ENCODE peak calls at places on chromosomes 7 and 10, in five cellular contexts. I, R, H, O and L are unnamed samples.

GRCh38 chr7:1845536-1846311 is 175.6 kb downstream of the ELFN1 start:
- DNase-seq in I (no peak), R (no peak), H (no peak), O (no peak), L (no peak)

GRCh38 chr7:136069840-136070529 is 92.8 kb upstream of the MTPN start:
- DNase-seq in I (no peak), R (no peak), H (no peak), O (no peak), L (no peak)

GRCh38 chr7:128164061-128164954 is 76.8 kb upstream of the LEP start:
- DNase-seq in I (no peak), R (peak), H (peak), O (peak), L (no peak)

GRCh38 chr7:101099969-101100781 is 14.9 kb downstream of the TRIM56 start:
- DNase-seq in I (peak), R (peak), H (peak), O (peak), L (peak)

GRCh38 chr7:134611611-134612151 is 35.0 kb upstream of the BPGM start:
- DNase-seq in I (no peak), R (no peak), H (no peak), O (no peak), L (no peak)

GRCh38 chr10:72245949-72246525 is 27.7 kb upstream of the DDIT4 start:
- DNase-seq in I (no peak), R (peak), H (no peak), O (no peak), L (no peak)

GRCh38 chr7:129877146-129877792 is 75.5 kb downstream of the UBE2H start:
- DNase-seq in I (peak), R (peak), H (peak), O (no peak), L (no peak)

GRCh38 chr7:110534241-110534931 is 556.5 kb upstream of the LRRN3 start:
- DNase-seq in I (no peak), R (no peak), H (peak), O (no peak), L (no peak)

GRCh38 chr7:155007947-155008346 is 5.0 kb upstream of the PAXIP1 start:
- DNase-seq in I (no peak), R (peak), H (no peak), O (no peak), L (no peak)

GRCh38 chr10:125160856-125161569 is 650 bp upstream of the CTBP2 start:
- DNase-seq in I (peak), R (peak), H (peak), O (peak), L (peak)

GRCh38 chr7:93757421-93757820 is 133.1 kb downstream of the TFPI2 start:
- DNase-seq in I (no peak), R (peak), H (peak), O (peak), L (no peak)

GRCh38 chr7:27699751-27700150 is 37.1 kb upstream of the HIBADH start:
- DNase-seq in I (no peak), R (no peak), H (no peak), O (no peak), L (no peak)

GRCh38 chr7:97107192-97107800 is 10.2 kb upstream of the SDHAF3 start:
- DNase-seq in I (no peak), R (peak), H (peak), O (no peak), L (no peak)

GRCh38 chr7:102819151-102819550 is 70.4 kb downstream of the FAM185A start:
- DNase-seq in I (no peak), R (peak), H (no peak), O (no peak), L (no peak)

GRCh38 chr10:121754667-121755066 is 156.4 kb upstream of the FGFR2 start:
- DNase-seq in I (no peak), R (no peak), H (peak), O (no peak), L (no peak)

GRCh38 chr7:79091661-79092060 is 361.8 kb downstream of the MAGI2 start:
- DNase-seq in I (no peak), R (peak), H (no peak), O (no peak), L (no peak)

GRCh38 chr7:22094413-22095304 is 149.0 kb upstream of the CDCA7L start:
- DNase-seq in I (no peak), R (no peak), H (no peak), O (no peak), L (no peak)

GRCh38 chr7:130297628-130298027 is 4.7 kb downstream of the CPA4 start:
- DNase-seq in I (no peak), R (no peak), H (no peak), O (no peak), L (no peak)

GRCh38 chr7:84981038-84981601 is 205.7 kb downstream of the SEMA3D start:
- DNase-seq in I (no peak), R (no peak), H (peak), O (no peak), L (no peak)

GRCh38 chr7:135367114-135367513 is 133.5 kb downstream of the STRA8 start:
- DNase-seq in I (no peak), R (no peak), H (no peak), O (no peak), L (no peak)

GRCh38 chr10:51100221-51100620 is 25.9 kb downstream of the PRKG1 start:
- DNase-seq in I (no peak), R (peak), H (no peak), O (no peak), L (no peak)

GRCh38 chr10:96670786-96671185 is 49.5 kb downstream of the PIK3AP1 start:
- DNase-seq in I (no peak), R (no peak), H (no peak), O (no peak), L (no peak)

GRCh38 chr10:77249901-77250459 is 387.6 kb downstream of the KCNMA1 start:
- DNase-seq in I (no peak), R (no peak), H (no peak), O (no peak), L (no peak)

GRCh38 chr10:84296071-84296981 is 32.1 kb upstream of the CCSER2 start:
- DNase-seq in I (no peak), R (peak), H (no peak), O (peak), L (peak)

GRCh38 chr7:100566018-100566531 is 7.6 kb downstream of the SAP25 start:
- DNase-seq in I (no peak), R (no peak), H (no peak), O (no peak), L (no peak)

GRCh38 chr7:124152859-124153692 is 120.2 kb upstream of the TMEM229A start:
- DNase-seq in I (no peak), R (peak), H (peak), O (peak), L (no peak)

GRCh38 chr7:34153680-34154270 is 248.4 kb downstream of the BMPER start:
- DNase-seq in I (no peak), R (no peak), H (peak), O (no peak), L (no peak)

GRCh38 chr10:60508831-60509230 is 119.2 kb upstream of the ANK3 start:
- DNase-seq in I (no peak), R (no peak), H (no peak), O (no peak), L (no peak)

GRCh38 chr7:157584420-157584819 is 247.6 kb downstream of the DNAJB6 start:
- DNase-seq in I (no peak), R (no peak), H (no peak), O (no peak), L (no peak)

GRCh38 chr10:2897619-2898508 is 169.5 kb upstream of the PFKP start:
- DNase-seq in I (no peak), R (no peak), H (no peak), O (no peak), L (no peak)

GRCh38 chr10:1424648-1425047 is 312.7 kb downstream of the ADARB2 start:
- DNase-seq in I (no peak), R (no peak), H (no peak), O (no peak), L (no peak)

GRCh38 chr7:138961159-138961558 is 20.0 kb downstream of the KIAA1549 start:
- DNase-seq in I (no peak), R (peak), H (no peak), O (no peak), L (no peak)

GRCh38 chr10:35770817-35771355 is 128.8 kb upstream of the FZD8 start:
- DNase-seq in I (no peak), R (no peak), H (no peak), O (no peak), L (no peak)

GRCh38 chr10:110664483-110665420 is 20.6 kb downstream of the RBM20 start:
- DNase-seq in I (peak), R (peak), H (peak), O (peak), L (no peak)

GRCh38 chr7:78576196-78576595 is 777.6 kb downstream of the PHTF2 start:
- DNase-seq in I (no peak), R (peak), H (no peak), O (no peak), L (no peak)

GRCh38 chr10:63866075-63866746 is 345.0 kb downstream of the REEP3 start:
- DNase-seq in I (no peak), R (peak), H (peak), O (peak), L (peak)
- H3K4me3 ChIP-seq in I (no peak), R (no peak), H (no peak), O (peak), L (no peak)

GRCh38 chr7:20430664-20431063 is 100.0 kb downstream of the ITGB8 start:
- DNase-seq in I (no peak), R (no peak), H (no peak), O (no peak), L (no peak)
- H3K4me3 ChIP-seq in I (no peak), R (no peak), H (no peak), O (no peak), L (no peak)

DNA sequence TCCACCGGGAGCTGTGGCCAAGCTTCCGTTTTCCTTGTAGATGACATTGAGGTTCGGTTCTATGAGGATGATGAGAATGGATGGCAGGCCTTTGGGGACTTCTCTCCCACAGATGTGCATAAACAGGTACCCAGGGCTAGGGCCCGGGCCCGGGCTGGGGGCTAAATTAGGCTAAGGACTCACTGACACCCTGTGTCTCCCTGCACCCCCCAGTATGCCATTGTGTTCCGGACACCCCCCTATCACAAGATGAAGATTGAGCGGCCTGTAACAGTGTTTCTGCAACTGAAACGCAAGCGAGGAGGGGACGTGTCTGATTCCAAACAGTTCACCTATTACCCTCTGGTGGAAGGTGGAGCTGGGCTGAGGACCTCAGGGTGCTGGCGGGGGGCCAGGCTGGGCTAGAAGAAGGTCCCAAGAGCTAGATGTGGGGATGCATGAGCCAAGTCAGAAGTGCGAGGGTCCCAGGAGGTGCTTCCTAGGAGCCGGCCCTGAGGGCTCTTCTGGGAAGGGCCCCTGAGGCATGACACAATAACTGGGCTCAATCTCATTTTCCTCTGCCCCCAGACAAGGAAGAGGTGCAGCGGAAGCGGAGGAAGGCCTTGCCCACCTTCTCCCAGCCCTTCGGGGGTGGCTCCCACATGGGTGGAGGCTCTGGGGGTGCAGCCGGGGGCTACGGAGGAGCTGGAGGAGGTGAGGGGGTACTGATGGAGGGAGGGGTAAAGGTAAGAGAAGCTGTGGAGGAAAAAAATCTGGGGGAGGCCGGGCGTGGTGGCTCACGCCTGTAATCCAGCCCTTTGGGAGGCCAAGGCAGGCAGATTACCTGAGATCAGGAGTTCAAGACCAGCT is 2.9 kb downstream of the NFKB2 start:
- DNase-seq in I (no peak), R (no peak), H (no peak), O (no peak), L (no peak)
- H3K4me3 ChIP-seq in I (no peak), R (no peak), H (no peak), O (no peak), L (no peak)

GRCh38 chr7:121513105-121513504 is 117.0 kb upstream of the FAM3C start:
- DNase-seq in I (no peak), R (no peak), H (no peak), O (no peak), L (no peak)

GRCh38 chr7:121510302-121510701 is 114.2 kb upstream of the FAM3C start:
- DNase-seq in I (no peak), R (no peak), H (no peak), O (no peak), L (no peak)

GRCh38 chr7:121515651-121516401 is 119.7 kb upstream of the FAM3C start:
- DNase-seq in I (no peak), R (no peak), H (peak), O (no peak), L (no peak)

GRCh38 chr7:121515181-121515580 is 119.1 kb upstream of the FAM3C start:
- DNase-seq in I (no peak), R (no peak), H (peak), O (no peak), L (no peak)

GRCh38 chr7:121510858-121511482 is 114.9 kb upstream of the FAM3C start:
- DNase-seq in I (no peak), R (no peak), H (no peak), O (no peak), L (no peak)
- H3K4me3 ChIP-seq in I (no peak), R (no peak), H (no peak), O (no peak), L (no peak)

DNA sequence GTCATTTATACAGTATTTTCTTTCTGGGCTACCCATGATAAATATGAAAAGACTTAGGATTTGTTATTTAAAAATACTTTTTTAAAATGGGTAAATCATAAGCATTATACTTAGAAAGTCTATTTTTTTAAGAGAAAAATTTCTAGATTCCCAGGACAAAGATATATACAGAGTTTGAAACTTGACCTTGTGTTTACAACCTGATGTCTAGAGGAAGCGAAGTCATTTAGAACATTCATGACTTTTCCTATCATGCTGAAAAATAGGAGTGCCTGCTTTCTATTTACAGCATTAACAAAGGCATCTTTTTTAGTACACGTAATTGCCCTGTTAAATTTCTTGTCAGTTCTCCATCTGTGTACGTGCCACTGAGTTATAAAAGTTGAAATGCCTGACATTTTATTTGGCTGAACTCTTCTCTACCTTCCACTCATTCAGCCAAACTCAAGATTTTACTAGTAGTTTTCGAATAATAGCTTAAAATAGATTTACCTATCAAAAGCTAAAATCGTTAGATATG is 23.0 kb downstream of the GNAT3 start:
- DNase-seq in I (no peak), R (no peak), H (no peak), O (no peak), L (no peak)
- H3K4me3 ChIP-seq in I (no peak), R (no peak), H (no peak), O (no peak), L (no peak)

GRCh38 chr7:140655511-140656408 is 15.1 kb upstream of the DENND2A start:
- DNase-seq in I (no peak), R (no peak), H (no peak), O (no peak), L (no peak)
- H3K4me3 ChIP-seq in I (peak), R (no peak), H (no peak), O (no peak), L (no peak)

GRCh38 chr7:151630349-151630748 is 110.7 kb upstream of the RHEB start:
- DNase-seq in I (no peak), R (no peak), H (no peak), O (no peak), L (no peak)
- H3K4me3 ChIP-seq in I (no peak), R (no peak), H (peak), O (peak), L (peak)

DNA sequence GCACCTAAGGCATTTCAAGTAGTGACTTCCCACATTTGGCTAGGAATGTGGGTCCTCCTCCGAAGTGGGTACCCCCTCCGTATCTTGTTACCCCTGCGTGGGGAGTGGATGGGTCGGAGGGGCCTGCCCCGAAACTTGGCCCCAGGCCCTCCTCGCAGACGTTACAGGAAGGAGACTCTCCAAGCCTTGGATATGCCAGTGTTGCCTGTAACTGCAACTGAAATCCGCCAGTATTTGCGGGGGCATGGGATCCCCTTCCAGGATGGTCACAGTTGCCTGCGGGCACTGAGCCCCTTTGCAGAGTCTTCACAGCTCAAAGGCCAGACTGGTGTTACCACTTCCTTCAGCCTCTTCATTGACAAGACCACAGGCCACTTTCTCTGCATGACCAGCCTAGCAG is 823 bp downstream of the TWNK start:
- DNase-seq in I (no peak), R (no peak), H (no peak), O (no peak), L (no peak)
- H3K4me3 ChIP-seq in I (peak), R (peak), H (peak), O (peak), L (peak)

GRCh38 chr7:71990138-71990462 is 422.0 kb downstream of the CALN1 start:
- DNase-seq in I (no peak), R (no peak), H (no peak), O (no peak), L (no peak)
- H3K4me3 ChIP-seq in I (no peak), R (no peak), H (no peak), O (no peak), L (no peak)